ENCODE peak calls at places on chromosomes 2 and 18, in five cellular contexts. L, D, I, P and H are unnamed samples.

GRCh38 chr2:180519276-180519675 is 461.1 kb upstream of the UBE2E3 start:
- DNase-seq in P (no peak), L (no peak), D (no peak), I (peak), H (no peak)

GRCh38 chr2:171523969-171524401 is 1.7 kb downstream of the CYBRD1 start:
- DNase-seq in P (peak), I (peak), D (no peak), L (no peak), H (no peak)

GRCh38 chr2:28558421-28558820 is 62.6 kb downstream of the PLB1 start:
- DNase-seq in L (no peak), I (no peak), P (no peak), D (no peak), H (no peak)

GRCh38 chr18:78213365-78213994 is 766.1 kb upstream of the SALL3 start:
- DNase-seq in P (no peak), L (no peak), I (no peak), D (no peak), H (no peak)

GRCh38 chr2:138948070-138948539 is 167.9 kb upstream of the NXPH2 start:
- DNase-seq in P (no peak), D (no peak), L (no peak), I (peak), H (no peak)

GRCh38 chr2:169360984-169361705 is 1.2 kb downstream of the LRP2 start:
- DNase-seq in D (no peak), L (no peak), P (peak), I (no peak), H (peak)

GRCh38 chr2:239470151-239470900 is 69.5 kb upstream of the HDAC4 start:
- DNase-seq in P (no peak), L (no peak), I (no peak), D (peak), H (peak)

GRCh38 chr2:40579247-40579646 is 127.4 kb upstream of the SLC8A1 start:
- DNase-seq in D (no peak), L (no peak), P (no peak), I (peak), H (no peak)

GRCh38 chr2:18047114-18047695 is 168.7 kb downstream of the KCNS3 start:
- DNase-seq in D (no peak), L (no peak), P (no peak), I (no peak), H (no peak)

GRCh38 chr2:217366246-217366645 is 506.4 kb upstream of the TNP1 start:
- DNase-seq in D (no peak), P (no peak), I (no peak), L (no peak), H (no peak)

GRCh38 chr2:237300755-237301154 is 113.2 kb downstream of the COL6A3 start:
- DNase-seq in I (no peak), D (no peak), P (no peak), L (no peak), H (no peak)

GRCh38 chr2:26000561-26001211 is 18.4 kb upstream of the KIF3C start:
- DNase-seq in P (no peak), L (no peak), D (no peak), I (no peak), H (no peak)

GRCh38 chr2:83168377-83168776 is 1290.7 kb downstream of the SUCLG1 start:
- DNase-seq in L (no peak), D (no peak), I (no peak), P (no peak), H (no peak)

GRCh38 chr2:70508711-70509462 is 44.7 kb downstream of the TGFA start:
- DNase-seq in D (no peak), P (no peak), I (no peak), L (no peak), H (no peak)

GRCh38 chr18:22411442-22411841 is 6.3 kb downstream of the CTAGE1 start:
- DNase-seq in D (no peak), L (no peak), P (no peak), I (no peak), H (no peak)

GRCh38 chr18:22409445-22409844 is 8.3 kb downstream of the CTAGE1 start:
- DNase-seq in D (no peak), P (no peak), L (no peak), I (no peak), H (no peak)

GRCh38 chr18:22410126-22410525 is 7.6 kb downstream of the CTAGE1 start:
- DNase-seq in P (no peak), I (no peak), D (no peak), L (no peak), H (no peak)

GRCh38 chr18:22405142-22405541 is 12.6 kb downstream of the CTAGE1 start:
- DNase-seq in D (no peak), I (no peak), L (no peak), P (no peak), H (no peak)

DNA sequence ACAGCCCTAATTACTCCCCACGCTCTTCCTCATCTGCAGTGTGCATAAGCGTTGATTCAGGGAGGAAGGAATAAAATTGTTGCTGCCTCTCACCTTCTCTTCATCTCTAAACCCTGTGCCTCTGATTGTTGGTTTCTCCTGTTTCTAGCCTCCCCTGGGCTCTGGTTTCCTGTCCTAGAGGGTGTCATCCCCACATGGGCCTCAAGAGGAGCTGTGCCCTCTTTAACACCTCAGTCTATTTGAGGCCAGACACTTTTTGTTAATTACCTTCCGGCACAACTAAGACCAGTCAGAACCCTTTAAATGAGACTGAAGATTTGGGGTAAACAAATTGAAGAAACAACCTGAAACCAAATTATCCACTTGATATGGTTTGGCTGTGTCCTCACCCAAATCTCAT is 9.7 kb downstream of the CTAGE1 start:
- DNase-seq in P (no peak), L (no peak), D (no peak), I (no peak), H (no peak)
- TF ChIP-seq CTCF in P (peak), L (no peak), D (no peak), I (peak), H (no peak)

GRCh38 chr2:47785986-47786385 is 3.0 kb downstream of the MSH6 start:
- DNase-seq in D (peak), P (no peak), I (peak), L (no peak), H (no peak)

GRCh38 chr2:47782557-47783490 is at the start of gene MSH6:
- DNase-seq in I (peak), D (peak), P (peak), L (peak), H (peak)

GRCh38 chr2:47779416-47779790 is 3.5 kb upstream of the MSH6 start:
- DNase-seq in P (no peak), L (no peak), I (no peak), D (no peak), H (no peak)

GRCh38 chr2:47784349-47784851 is 1.5 kb downstream of the MSH6 start:
- DNase-seq in I (peak), L (no peak), D (peak), P (peak), H (no peak)

GRCh38 chr2:47783491-47784330 is 766 bp downstream of the MSH6 start:
- DNase-seq in D (peak), P (peak), I (peak), L (peak), H (peak)
- TF ChIP-seq CTCF in D (no peak), P (no peak), I (no peak), L (no peak), H (no peak)

GRCh38 chr2:201344663-201345366 is 12.3 kb downstream of the FLACC1 start:
- DNase-seq in P (peak), I (no peak), L (no peak), D (no peak), H (no peak)
- TF ChIP-seq CTCF in P (peak), I (no peak), L (no peak), D (no peak), H (peak)

DNA sequence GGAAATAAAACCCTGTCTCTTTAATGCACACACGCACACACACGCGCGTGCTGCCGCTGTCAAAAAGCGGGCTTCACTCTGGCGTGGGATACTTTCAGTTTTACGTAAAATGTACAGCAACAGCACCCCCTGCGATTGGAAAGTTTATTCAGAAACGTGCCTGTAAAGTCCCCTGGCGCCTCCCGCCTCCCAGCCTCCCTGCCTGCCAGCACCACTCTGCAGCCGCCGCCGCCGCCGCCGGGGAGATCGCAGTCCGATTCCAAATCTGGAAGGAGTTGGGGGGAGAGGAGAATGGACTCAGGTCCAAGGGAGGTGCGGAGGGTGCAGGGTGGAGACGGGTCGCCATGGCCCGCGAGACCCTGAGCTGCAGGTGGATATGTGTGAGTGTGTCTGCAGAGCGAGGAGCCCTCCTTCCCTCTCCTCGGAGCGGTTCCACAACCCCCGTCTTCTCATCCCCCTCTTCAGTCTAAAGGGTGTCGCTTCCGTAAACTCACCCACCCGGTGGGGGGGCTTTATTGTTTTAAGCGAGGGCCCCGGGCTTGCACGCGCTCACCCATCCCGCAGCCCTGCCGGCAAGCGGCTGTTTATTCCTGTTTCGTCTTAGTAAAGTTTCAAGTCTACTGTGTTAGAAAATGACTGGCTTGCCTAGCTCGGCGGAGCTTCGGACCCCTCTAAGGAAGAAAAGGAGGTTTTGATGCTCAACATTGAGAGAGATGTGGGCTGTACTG is 1.8 kb upstream of the BCL11A start:
- DNase-seq in P (peak), L (peak), I (peak), D (no peak), H (peak)
- TF ChIP-seq CTCF in P (peak), L (peak), I (peak), D (no peak), H (peak)

GRCh38 chr2:98608118-98608961 is at the start of the genes COA5 and UNC50:
- DNase-seq in D (peak), L (peak), P (peak), I (peak), H (peak)
- TF ChIP-seq CTCF in D (no peak), L (peak), P (peak), I (no peak), H (no peak)

GRCh38 chr2:204049635-204050034 is 113.1 kb downstream of the ICOS start:
- DNase-seq in D (no peak), L (no peak), I (no peak), P (no peak), H (no peak)

GRCh38 chr2:204046145-204046544 is 109.6 kb downstream of the ICOS start:
- DNase-seq in P (no peak), D (no peak), I (no peak), L (no peak), H (no peak)

GRCh38 chr2:204050681-204051080 is 114.1 kb downstream of the ICOS start:
- DNase-seq in I (no peak), P (no peak), D (no peak), L (no peak), H (no peak)

GRCh38 chr2:204051999-204052558 is 115.5 kb downstream of the ICOS start:
- DNase-seq in D (no peak), P (no peak), I (no peak), L (no peak), H (no peak)

GRCh38 chr2:204051476-204051875 is 114.9 kb downstream of the ICOS start:
- DNase-seq in I (no peak), L (no peak), P (peak), D (no peak), H (no peak)
- TF ChIP-seq CTCF in I (peak), L (peak), P (peak), D (no peak), H (peak)

GRCh38 chr2:101989740-101990460 is 1.9 kb upstream of the IL1R2 start:
- DNase-seq in D (no peak), I (no peak), P (no peak), L (no peak), H (no peak)

GRCh38 chr2:101993772-101994171 is 2.0 kb downstream of the IL1R2 start:
- DNase-seq in I (no peak), P (no peak), D (no peak), L (no peak), H (no peak)

GRCh38 chr2:101988541-101988940 is 3.2 kb upstream of the IL1R2 start:
- DNase-seq in D (no peak), L (no peak), I (no peak), P (no peak), H (no peak)

GRCh38 chr2:101995019-101995418 is 3.3 kb downstream of the IL1R2 start:
- DNase-seq in D (no peak), I (no peak), P (no peak), L (no peak), H (no peak)

GRCh38 chr2:101991731-101992145 is at the start of gene IL1R2:
- DNase-seq in I (no peak), P (no peak), L (peak), D (no peak), H (no peak)
- TF ChIP-seq CTCF in I (no peak), P (no peak), L (no peak), D (no peak), H (no peak)

DNA sequence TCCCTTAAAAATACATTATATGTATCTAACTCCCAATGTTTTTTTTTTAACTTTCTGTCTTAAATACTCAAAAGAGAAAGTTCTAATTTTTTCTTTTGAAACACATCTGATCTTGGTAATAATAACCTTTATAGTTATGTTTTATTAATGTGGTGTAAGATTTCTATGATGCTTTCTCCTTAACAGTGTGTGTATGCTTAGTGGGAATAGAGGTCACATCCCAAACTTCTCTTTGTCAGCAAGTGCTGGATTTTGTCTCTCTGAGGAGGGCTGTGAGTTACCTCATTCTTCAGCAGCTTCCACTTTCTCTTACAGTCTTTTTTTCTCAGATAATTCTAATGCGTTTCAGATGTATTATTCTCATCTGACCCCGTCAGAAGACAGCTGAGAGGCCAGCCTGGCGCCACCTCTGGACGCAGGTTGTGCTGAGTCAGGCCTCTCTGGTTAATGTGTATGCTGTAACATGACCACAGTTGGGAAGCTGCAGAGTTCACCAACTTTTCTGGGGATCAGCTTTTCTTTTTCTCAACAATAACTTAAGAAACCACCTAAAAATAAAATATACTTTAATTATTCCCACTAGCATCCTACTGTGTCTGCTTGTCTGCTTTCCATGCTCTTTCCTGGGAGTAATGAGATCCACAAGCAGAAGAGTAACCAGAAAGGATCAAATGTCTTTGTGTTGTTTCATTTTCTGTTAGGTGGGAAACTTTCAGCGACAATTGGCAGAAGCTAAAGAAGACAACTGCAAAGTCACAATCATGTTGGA is 79.5 kb downstream of the CCDC150 start:
- DNase-seq in D (no peak), L (no peak), I (peak), P (peak), H (peak)
- TF ChIP-seq CTCF in D (no peak), L (no peak), I (peak), P (peak), H (peak)

GRCh38 chr2:159411460-159411859 is 125.0 kb upstream of the WDSUB1 start:
- DNase-seq in P (no peak), L (no peak), D (no peak), I (no peak), H (no peak)
- TF ChIP-seq CTCF in P (no peak), L (no peak), D (no peak), I (no peak), H (no peak)